ENCODE peak calls at places on chromosomes 3 and 15, in five cellular contexts. Q, P, D, Z and G are unnamed samples.
A peak's percentile ranks its signal among the peaks of the same experiment; 100 is the strongest.

GRCh38 chr3:112699436-112699978 is 58.6 kb upstream of the CCDC80 start:
- DNase-seq in Q (no peak), P (no peak), D (no peak), Z (no peak), G (no peak)

GRCh38 chr15:75947117-75947516 is 43.4 kb downstream of the FBXO22 start:
- DNase-seq in Q (no peak), P (no peak), D (no peak), Z (no peak), G (no peak)

GRCh38 chr3:13111173-13111873 is 38.1 kb upstream of the IQSEC1 start:
- DNase-seq in Q (peak; percentile 36), P (peak; percentile 58), D (no peak), Z (peak; percentile 44), G (peak; percentile 79)

GRCh38 chr3:37435572-37435971 is 261.2 kb upstream of the LRRFIP2 start:
- DNase-seq in Q (no peak), P (no peak), D (no peak), Z (no peak), G (no peak)

GRCh38 chr3:5278666-5279065 is 91.2 kb downstream of the EDEM1 start:
- DNase-seq in Q (no peak), P (no peak), D (no peak), Z (no peak), G (no peak)

GRCh38 chr3:85476891-85477495 is 518.2 kb downstream of the CADM2 start:
- DNase-seq in Q (no peak), P (no peak), D (no peak), Z (no peak), G (no peak)

GRCh38 chr3:48125026-48125704 is 63.1 kb downstream of the CDC25A start:
- DNase-seq in Q (no peak), P (peak; percentile 38), D (no peak), Z (no peak), G (no peak)

GRCh38 chr3:55283441-55283925 is 203.6 kb downstream of the WNT5A start:
- DNase-seq in Q (no peak), P (no peak), D (no peak), Z (no peak), G (no peak)

GRCh38 chr3:97821413-97821809 is 400 bp upstream of the CRYBG3 start:
- DNase-seq in Q (peak; percentile 51), P (peak; percentile 48), D (no peak), Z (no peak), G (peak; percentile 45)

GRCh38 chr15:68425428-68426060 is 6.4 kb downstream of the ITGA11 start:
- DNase-seq in Q (no peak), P (no peak), D (no peak), Z (no peak), G (no peak)

GRCh38 chr3:128424508-128425069 is 42.1 kb downstream of the DNAJB8 start:
- DNase-seq in Q (no peak), P (no peak), D (no peak), Z (no peak), G (no peak)

GRCh38 chr3:155581579-155581978 is 163.3 kb downstream of the PLCH1 start:
- DNase-seq in Q (no peak), P (no peak), D (no peak), Z (no peak), G (no peak)

GRCh38 chr15:68204776-68205557 is at the start of gene CALML4:
- DNase-seq in Q (no peak), P (peak; percentile 94), D (no peak), Z (no peak), G (peak; percentile 90)

GRCh38 chr15:67006089-67007065 is 59.0 kb upstream of the SMAD3 start:
- DNase-seq in Q (no peak), P (no peak), D (no peak), Z (no peak), G (no peak)

GRCh38 chr15:67011620-67012005 is 53.8 kb upstream of the SMAD3 start:
- DNase-seq in Q (no peak), P (no peak), D (no peak), Z (no peak), G (no peak)

GRCh38 chr15:67009576-67010569 is 55.5 kb upstream of the SMAD3 start:
- DNase-seq in Q (no peak), P (peak; percentile 41), D (no peak), Z (no peak), G (no peak)

GRCh38 chr15:67013696-67014095 is 51.7 kb upstream of the SMAD3 start:
- DNase-seq in Q (no peak), P (no peak), D (peak; percentile 75), Z (no peak), G (no peak)

DNA sequence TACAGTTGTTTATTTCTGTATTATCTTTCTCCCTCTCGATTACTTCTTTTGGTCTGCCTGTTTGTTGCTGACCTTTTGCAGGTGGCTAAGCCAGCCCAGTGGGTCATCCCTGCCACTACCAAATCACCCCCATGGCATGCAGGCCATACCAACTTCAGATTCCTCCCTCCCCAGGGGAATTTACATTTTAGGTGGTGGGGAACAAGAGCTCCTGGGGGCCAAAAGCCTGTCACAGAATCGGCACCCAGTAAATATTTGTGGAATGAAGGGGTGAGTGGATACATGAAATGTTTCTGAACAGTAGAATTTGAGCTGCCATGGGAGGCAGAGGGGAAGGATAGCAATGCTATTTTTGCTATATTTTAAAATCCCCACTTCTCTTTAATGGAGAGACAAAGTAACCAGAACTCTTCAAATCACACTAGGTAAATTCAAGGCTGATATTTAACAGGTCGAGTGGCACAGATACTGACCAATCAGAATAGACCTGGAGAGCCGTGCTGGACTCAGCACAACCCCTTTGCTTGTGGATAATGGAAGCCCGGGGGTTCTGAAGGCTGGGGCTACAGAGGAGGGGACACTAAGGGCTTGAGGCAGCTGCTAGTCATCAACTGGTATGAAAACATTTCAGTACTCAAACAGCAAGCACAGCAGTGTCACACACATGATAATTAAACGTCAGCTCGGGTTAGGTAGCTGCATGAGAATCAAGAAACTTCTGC is 54.3 kb upstream of the SMAD3 start:
- DNase-seq in Q (no peak), P (peak; percentile 46), D (peak; percentile 43), Z (no peak), G (no peak)
- H3K4me1 ChIP-seq in Q (no peaks in the 10 kb centered on the region), P (peaks cover 25% of the 10 kb centered on the region), D (peaks cover 24% of the 10 kb centered on the region), Z (no peaks in the 10 kb centered on the region), G (no peaks in the 10 kb centered on the region)

GRCh38 chr3:160135850-160136249 is 89.4 kb upstream of the C3orf80 start:
- DNase-seq in Q (no peak), P (no peak), D (no peak), Z (no peak), G (no peak)

GRCh38 chr3:160134964-160135363 is 90.3 kb upstream of the C3orf80 start:
- DNase-seq in Q (no peak), P (peak; percentile 45), D (no peak), Z (no peak), G (no peak)

GRCh38 chr3:160132226-160132625 is 93.0 kb upstream of the C3orf80 start:
- DNase-seq in Q (no peak), P (no peak), D (no peak), Z (no peak), G (no peak)

GRCh38 chr3:160134454-160134853 is 90.8 kb upstream of the C3orf80 start:
- DNase-seq in Q (no peak), P (no peak), D (no peak), Z (no peak), G (no peak)

DNA sequence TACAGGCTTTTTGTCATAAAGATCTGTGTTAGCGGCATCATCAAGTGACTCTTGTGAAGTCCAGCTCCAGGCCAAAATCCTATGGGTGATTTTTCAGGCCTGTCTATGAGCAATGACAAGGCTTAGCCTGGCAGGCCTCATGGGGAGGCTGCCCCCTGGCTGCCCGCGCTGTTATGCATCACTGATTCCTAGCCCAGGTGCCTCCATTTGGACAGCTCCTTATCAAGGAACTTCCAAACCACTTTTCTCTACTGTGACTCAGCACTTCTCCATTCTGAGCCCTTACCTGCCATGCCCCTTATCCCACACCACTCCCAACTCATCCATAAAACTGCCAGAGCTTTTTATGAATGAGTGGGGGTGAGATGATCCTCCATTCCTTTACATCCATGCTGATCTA is 91.5 kb upstream of the C3orf80 start:
- DNase-seq in Q (no peak), P (no peak), D (peak; percentile 11), Z (no peak), G (no peak)
- TF ChIP-seq CTCF in Q (no peak), P (no peak), D (peak; percentile 25), Z (no peak), G (no peak)

DNA sequence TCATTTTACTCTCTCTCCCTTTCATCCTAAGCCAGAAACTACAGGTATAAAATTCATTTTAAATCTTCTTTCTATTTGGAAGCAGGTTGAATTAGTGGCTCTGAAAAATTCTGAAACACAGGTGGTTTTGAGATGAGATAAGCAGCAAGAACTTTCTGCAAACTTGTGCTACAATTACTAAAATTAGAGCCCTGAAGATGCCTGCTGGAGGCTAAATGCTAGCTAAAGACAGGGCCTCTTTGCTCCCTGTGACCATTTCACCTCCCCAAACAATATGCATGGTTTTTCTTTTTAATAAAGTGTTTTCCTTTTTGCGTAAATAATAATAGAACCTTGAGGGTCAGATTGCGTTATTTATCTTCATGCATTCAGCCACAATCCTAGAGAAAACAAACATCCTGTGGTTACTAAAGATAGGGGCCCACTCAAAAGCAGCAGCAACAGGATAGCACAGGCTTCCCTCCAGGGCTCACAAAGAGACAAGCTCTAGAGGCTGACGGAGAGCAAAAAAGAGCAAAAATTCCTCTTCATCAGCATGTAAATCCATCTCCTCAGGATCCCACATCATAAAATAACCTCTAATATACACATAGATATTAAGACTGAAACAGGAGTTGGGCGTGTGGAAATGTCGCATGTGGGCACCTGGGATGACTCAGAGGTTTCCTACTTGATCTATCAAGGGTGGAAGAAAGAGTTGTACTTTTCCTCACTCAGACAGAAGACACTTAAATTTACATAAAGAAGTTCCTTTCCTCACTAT is 26.5 kb upstream of the CP start:
- DNase-seq in Q (peak; percentile 38), P (no peak), D (no peak), Z (peak; percentile 49), G (no peak)
- H3K4me1 ChIP-seq in Q (peaks cover 5% of the 10 kb centered on the region), P (peaks cover 37% of the 10 kb centered on the region), D (peaks cover 12% of the 10 kb centered on the region), Z (peaks cover 75% of the 10 kb centered on the region), G (peaks cover 44% of the 10 kb centered on the region)

GRCh38 chr3:147775816-147776530 is 366.8 kb downstream of the ZIC1 start:
- DNase-seq in Q (no peak), P (no peak), D (no peak), Z (no peak), G (no peak)
- TF ChIP-seq CTCF in Q (no peak), P (no peak), D (no peak), Z (no peak), G (no peak)

DNA sequence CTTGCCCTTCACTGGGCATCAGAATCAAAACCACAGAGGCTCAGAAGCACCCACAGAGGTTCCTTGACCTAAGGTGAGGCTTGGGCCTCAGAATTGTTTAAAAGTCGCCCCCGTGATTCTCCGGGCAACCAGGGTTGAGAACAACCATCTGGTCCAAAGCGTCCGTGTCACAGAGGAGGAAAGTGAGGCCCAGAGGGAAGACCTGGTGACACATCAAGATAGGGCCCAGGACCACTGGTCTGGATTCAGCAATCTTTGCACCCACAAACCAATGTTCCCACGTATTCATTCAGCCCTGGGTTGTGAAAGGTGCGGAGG is 272.6 kb downstream of the UACA start:
- DNase-seq in Q (no peak), P (no peak), D (no peak), Z (no peak), G (no peak)
- H3K4me1 ChIP-seq in Q (peaks cover 31% of the 10 kb centered on the region), P (peaks cover 7% of the 10 kb centered on the region), D (peaks cover 16% of the 10 kb centered on the region), Z (peaks cover 59% of the 10 kb centered on the region), G (peaks cover 28% of the 10 kb centered on the region)